ENCODE peak calls at places on chromosomes 7 and 10, in four cellular contexts. One of them, this sample, is unnamed.

GRCh38 chr10:75293456-75293840 is 57.7 kb upstream of the COMTD1 start:
- DNase-seq in OCI-LY7: no peak
- DNase-seq in T-cell: no peak
- DNase-seq in SK-N-SH: no peak
- DNase-seq in this sample: no peak

GRCh38 chr10:97503413-97503812 is 4.7 kb downstream of the UBTD1 start:
- DNase-seq in SK-N-SH: no peak
- DNase-seq in T-cell: no peak
- DNase-seq in OCI-LY7: no peak
- DNase-seq in this sample: no peak

GRCh38 chr7:140215281-140215680 is 38.5 kb upstream of the KDM7A start:
- DNase-seq in T-cell: no peak
- DNase-seq in OCI-LY7: no peak
- DNase-seq in SK-N-SH: no peak
- DNase-seq in this sample: no peak

GRCh38 chr10:36606234-36606839 is 519.1 kb upstream of the ANKRD30A start:
- DNase-seq in OCI-LY7: no peak
- DNase-seq in SK-N-SH: no peak
- DNase-seq in T-cell: no peak
- DNase-seq in this sample: no peak

GRCh38 chr10:131500892-131501291 is 189.4 kb upstream of the TCERG1L start:
- DNase-seq in T-cell: no peak
- DNase-seq in SK-N-SH: no peak
- DNase-seq in OCI-LY7: no peak
- DNase-seq in this sample: no peak

GRCh38 chr7:12111461-12112405 is 99.4 kb upstream of the TMEM106B start:
- DNase-seq in OCI-LY7: no peak
- DNase-seq in SK-N-SH: peak
- DNase-seq in T-cell: peak
- DNase-seq in this sample: peak

GRCh38 chr10:31808258-31809218 is 120.1 kb downstream of the ARHGAP12 start:
- DNase-seq in SK-N-SH: peak
- DNase-seq in OCI-LY7: peak
- DNase-seq in T-cell: no peak
- DNase-seq in this sample: peak

GRCh38 chr7:44978511-44979366 is at the start of gene MYO1G:
- DNase-seq in OCI-LY7: peak
- DNase-seq in SK-N-SH: no peak
- DNase-seq in T-cell: peak
- DNase-seq in this sample: peak

GRCh38 chr7:152735443-152736004 is 24.0 kb upstream of the ACTR3B start:
- DNase-seq in SK-N-SH: peak
- DNase-seq in T-cell: no peak
- DNase-seq in OCI-LY7: no peak
- DNase-seq in this sample: no peak

GRCh38 chr7:114943953-114944741 is 22.3 kb downstream of the MDFIC start:
- DNase-seq in OCI-LY7: no peak
- DNase-seq in T-cell: no peak
- DNase-seq in SK-N-SH: no peak
- DNase-seq in this sample: no peak

GRCh38 chr10:94308866-94309265 is 53.9 kb downstream of the NOC3L start:
- DNase-seq in OCI-LY7: no peak
- DNase-seq in T-cell: no peak
- DNase-seq in SK-N-SH: no peak
- DNase-seq in this sample: no peak

GRCh38 chr7:22193361-22194016 is 163.5 kb downstream of the RAPGEF5 start:
- DNase-seq in T-cell: no peak
- DNase-seq in SK-N-SH: no peak
- DNase-seq in OCI-LY7: no peak
- DNase-seq in this sample: no peak